ENCODE peak calls at places on chromosome X, in five cellular contexts. L is endothelial cell of umbilical vein, N is SK-N-SH, O is HepG2, Q is esophagus muscularis mucosa. S is an unnamed sample.

GRCh38 chrX:323721-324628 is 5.4 kb upstream of the GTPBP6 start:
- DNase-seq in Q (no peak), N (peak), L (no peak), O (peak), S (peak)

GRCh38 chrX:20347486-20347885 is 80.8 kb upstream of the RPS6KA3 start:
- DNase-seq in Q (no peak), L (no peak), N (no peak), O (no peak), S (no peak)

GRCh38 chrX:118528089-118528753 is 32.6 kb downstream of the DOCK11 start:
- DNase-seq in Q (no peak), N (no peak), L (no peak), O (no peak), S (no peak)

GRCh38 chrX:43693602-43694406 is 37.7 kb downstream of the MAOA start:
- DNase-seq in O (peak), Q (no peak), N (no peak), L (peak), S (no peak)

GRCh38 chrX:41478397-41478911 is 31.3 kb downstream of the NYX start:
- DNase-seq in O (no peak), N (no peak), L (no peak), Q (no peak), S (no peak)

GRCh38 chrX:12400218-12400617 is 261.9 kb downstream of the FRMPD4 start:
- DNase-seq in O (no peak), N (no peak), L (no peak), Q (no peak), S (no peak)

GRCh38 chrX:56793112-56793430 is 64.0 kb downstream of the NBDY start:
- DNase-seq in Q (peak), O (no peak), L (no peak), N (no peak), S (peak)

GRCh38 chrX:85109235-85109634 is 105.6 kb downstream of the APOOL start:
- DNase-seq in O (peak), N (peak), Q (no peak), L (no peak), S (no peak)

GRCh38 chrX:150663061-150663460 is 30.1 kb upstream of the MTMR1 start:
- DNase-seq in Q (no peak), O (no peak), L (no peak), N (peak), S (no peak)

GRCh38 chrX:33078273-33078672 is 133.1 kb downstream of the DMD start:
- DNase-seq in Q (no peak), N (no peak), L (no peak), O (no peak), S (no peak)

GRCh38 chrX:82816572-82816971 is 691.5 kb upstream of the POU3F4 start:
- DNase-seq in N (no peak), Q (no peak), O (no peak), L (no peak), S (no peak)

GRCh38 chrX:82816001-82816400 is 692.1 kb upstream of the POU3F4 start:
- DNase-seq in Q (no peak), L (no peak), N (no peak), O (no peak), S (no peak)

DNA sequence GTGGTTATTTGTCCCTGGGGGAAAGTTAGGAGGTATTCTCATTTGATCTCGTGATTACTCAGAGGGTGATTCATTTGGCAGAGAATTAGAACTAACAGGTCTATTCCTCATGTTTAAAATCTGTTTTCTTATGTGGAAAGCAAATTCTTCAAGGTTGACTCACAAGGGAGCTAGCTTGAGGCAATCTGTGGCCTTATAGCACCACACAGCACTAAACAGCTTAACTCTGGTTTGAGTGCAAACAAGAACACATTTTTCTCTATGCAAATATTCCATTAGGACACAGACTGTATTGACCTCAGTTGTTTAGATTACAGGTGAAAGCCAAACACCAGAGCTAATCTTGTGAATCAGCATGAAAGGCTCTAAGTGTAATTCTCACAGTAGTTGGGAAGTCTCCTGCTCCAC is 694.4 kb upstream of the POU3F4 start:
- DNase-seq in L (peak), Q (no peak), N (no peak), O (no peak), S (no peak)
- TF ChIP-seq POLR2AphosphoS5 in L (no peak), Q (no peak), N (no peak), O (no peak), S (no peak)

GRCh38 chrX:103254921-103255455 is at the start of gene TCEAL8:
- DNase-seq in O (peak), L (peak), N (peak), Q (peak), S (peak)
- TF ChIP-seq POLR2AphosphoS5 in O (peak), L (peak), N (peak), Q (peak), S (peak)

GRCh38 chrX:154380787-154381186 is 1.7 kb downstream of the EMD start:
- DNase-seq in O (no peak), Q (no peak), L (no peak), N (no peak), S (no peak)

GRCh38 chrX:154381271-154381670 is 2.2 kb downstream of the EMD start:
- DNase-seq in O (no peak), Q (no peak), N (no peak), L (no peak), S (no peak)

GRCh38 chrX:154384284-154384892 is 5.3 kb downstream of the EMD start:
- DNase-seq in O (no peak), N (peak), Q (no peak), L (no peak), S (peak)

GRCh38 chrX:154383359-154384283 is 4.5 kb downstream of the EMD start:
- DNase-seq in N (no peak), L (no peak), O (no peak), Q (no peak), S (peak)

GRCh38 chrX:154382483-154383069 is 3.5 kb downstream of the EMD start:
- DNase-seq in Q (no peak), L (no peak), N (no peak), O (no peak), S (no peak)
- TF ChIP-seq POLR2AphosphoS5 in Q (no peak), L (no peak), N (no peak), O (no peak), S (no peak)

DNA sequence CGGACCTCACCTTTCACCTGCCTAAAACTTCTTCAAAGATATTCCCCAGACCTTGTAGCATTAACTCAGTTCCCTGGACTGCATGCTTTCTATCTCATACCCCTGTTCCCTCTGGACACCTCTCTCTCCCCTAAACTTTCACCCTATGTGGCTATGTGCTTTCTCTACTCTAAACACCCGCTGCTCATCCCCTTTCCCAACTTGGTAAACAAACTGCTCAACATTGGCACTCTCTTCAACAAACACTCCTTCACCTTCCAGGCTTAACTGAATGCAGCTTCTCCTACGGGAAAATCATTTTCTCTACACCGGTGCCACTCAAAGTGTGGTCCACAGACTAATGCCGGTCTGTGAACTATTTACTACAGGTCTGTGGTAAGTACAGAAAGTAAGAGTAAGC is 19.9 kb downstream of the PHF8 start:
- DNase-seq in Q (no peak), N (no peak), L (no peak), O (no peak), S (no peak)
- TF ChIP-seq POLR2AphosphoS5 in Q (no peak), N (no peak), L (no peak), O (no peak), S (no peak)

GRCh38 chrX:31060013-31060412 is 11.8 kb downstream of the FTHL17 start:
- DNase-seq in L (no peak), N (no peak), Q (no peak), O (no peak), S (no peak)
- TF ChIP-seq POLR2AphosphoS5 in L (no peak), N (no peak), Q (no peak), O (no peak), S (no peak)

S was measured in sigmoid colon.